ENCODE peak calls at places on chromosome 10, in ten cellular contexts. One of them, this sample, is unnamed.

GRCh38 chr10:58807631-58808024 is 295.0 kb downstream of the BICC1 start:
- DNase-seq in cardiac muscle cell: no peak
- DNase-seq in A549: no peak
- DNase-seq in mesothelial cell of epicardium: no peak
- DNase-seq in tibial artery: peak
- DNase-seq in Panc1: no peak
- DNase-seq in RWPE1: peak
- DNase-seq in GM10248: no peak
- DNase-seq in mucosa of descending colon: no peak
- DNase-seq in ovary: peak
- DNase-seq in this sample: no peak

GRCh38 chr10:100742936-100743335 is 2.4 kb upstream of the PAX2 start:
- DNase-seq in cardiac muscle cell: no peak
- DNase-seq in A549: no peak
- DNase-seq in mesothelial cell of epicardium: no peak
- DNase-seq in tibial artery: no peak
- DNase-seq in Panc1: no peak
- DNase-seq in RWPE1: no peak
- DNase-seq in GM10248: no peak
- DNase-seq in mucosa of descending colon: no peak
- DNase-seq in ovary: no peak
- DNase-seq in this sample: peak

GRCh38 chr10:14926061-14926470 is 27.8 kb downstream of the DCLRE1C start:
- DNase-seq in cardiac muscle cell: no peak
- DNase-seq in A549: no peak
- DNase-seq in mesothelial cell of epicardium: no peak
- DNase-seq in tibial artery: no peak
- DNase-seq in Panc1: no peak
- DNase-seq in RWPE1: no peak
- DNase-seq in GM10248: no peak
- DNase-seq in mucosa of descending colon: no peak
- DNase-seq in ovary: no peak
- DNase-seq in this sample: no peak

GRCh38 chr10:21705828-21706176 is 171.8 kb downstream of the MLLT10 start:
- DNase-seq in cardiac muscle cell: no peak
- DNase-seq in A549: no peak
- DNase-seq in mesothelial cell of epicardium: no peak
- DNase-seq in tibial artery: no peak
- DNase-seq in Panc1: no peak
- DNase-seq in RWPE1: no peak
- DNase-seq in GM10248: no peak
- DNase-seq in mucosa of descending colon: no peak
- DNase-seq in ovary: no peak
- DNase-seq in this sample: no peak

GRCh38 chr10:43231523-43232078 is 35.3 kb downstream of the RASGEF1A start:
- DNase-seq in cardiac muscle cell: no peak
- DNase-seq in A549: no peak
- DNase-seq in mesothelial cell of epicardium: no peak
- DNase-seq in tibial artery: peak
- DNase-seq in Panc1: no peak
- DNase-seq in RWPE1: no peak
- DNase-seq in GM10248: no peak
- DNase-seq in mucosa of descending colon: peak
- DNase-seq in ovary: peak
- DNase-seq in this sample: peak

GRCh38 chr10:11533328-11533781 is 78.1 kb downstream of the USP6NL start:
- DNase-seq in cardiac muscle cell: no peak
- DNase-seq in A549: no peak
- DNase-seq in mesothelial cell of epicardium: no peak
- DNase-seq in tibial artery: no peak
- DNase-seq in Panc1: no peak
- DNase-seq in RWPE1: no peak
- DNase-seq in GM10248: no peak
- DNase-seq in mucosa of descending colon: no peak
- DNase-seq in ovary: no peak
- DNase-seq in this sample: no peak

GRCh38 chr10:86291616-86292340 is 74.8 kb downstream of the GRID1 start:
- DNase-seq in cardiac muscle cell: peak
- DNase-seq in A549: no peak
- DNase-seq in mesothelial cell of epicardium: no peak
- DNase-seq in tibial artery: no peak
- DNase-seq in Panc1: no peak
- DNase-seq in RWPE1: no peak
- DNase-seq in GM10248: no peak
- DNase-seq in mucosa of descending colon: no peak
- DNase-seq in ovary: no peak
- DNase-seq in this sample: peak

GRCh38 chr10:58240531-58240930 is 27.2 kb downstream of the IPMK start:
- DNase-seq in cardiac muscle cell: no peak
- DNase-seq in A549: no peak
- DNase-seq in mesothelial cell of epicardium: no peak
- DNase-seq in tibial artery: no peak
- DNase-seq in Panc1: no peak
- DNase-seq in RWPE1: no peak
- DNase-seq in GM10248: no peak
- DNase-seq in mucosa of descending colon: no peak
- DNase-seq in ovary: no peak
- DNase-seq in this sample: no peak

GRCh38 chr10:114541081-114541833 is 116.8 kb downstream of the ABLIM1 start:
- DNase-seq in cardiac muscle cell: no peak
- DNase-seq in A549: no peak
- DNase-seq in mesothelial cell of epicardium: no peak
- DNase-seq in tibial artery: peak
- DNase-seq in Panc1: no peak
- DNase-seq in RWPE1: no peak
- DNase-seq in GM10248: no peak
- DNase-seq in mucosa of descending colon: peak
- DNase-seq in ovary: peak
- DNase-seq in this sample: no peak

GRCh38 chr10:71028066-71028465 is 139.7 kb upstream of the PCBD1 start:
- DNase-seq in cardiac muscle cell: no peak
- DNase-seq in A549: no peak
- DNase-seq in mesothelial cell of epicardium: no peak
- DNase-seq in tibial artery: no peak
- DNase-seq in Panc1: no peak
- DNase-seq in RWPE1: no peak
- DNase-seq in GM10248: no peak
- DNase-seq in mucosa of descending colon: no peak
- DNase-seq in ovary: no peak
- DNase-seq in this sample: no peak

GRCh38 chr10:62794306-62794705 is 10.2 kb upstream of the ADO start:
- DNase-seq in cardiac muscle cell: no peak
- DNase-seq in A549: no peak
- DNase-seq in mesothelial cell of epicardium: no peak
- DNase-seq in tibial artery: no peak
- DNase-seq in Panc1: no peak
- DNase-seq in RWPE1: no peak
- DNase-seq in GM10248: no peak
- DNase-seq in mucosa of descending colon: no peak
- DNase-seq in ovary: no peak
- DNase-seq in this sample: no peak

GRCh38 chr10:11743461-11744338 is 1.5 kb downstream of the ECHDC3 start:
- DNase-seq in cardiac muscle cell: no peak
- DNase-seq in A549: no peak
- DNase-seq in mesothelial cell of epicardium: no peak
- DNase-seq in tibial artery: no peak
- DNase-seq in Panc1: no peak
- DNase-seq in RWPE1: no peak
- DNase-seq in GM10248: no peak
- DNase-seq in mucosa of descending colon: no peak
- DNase-seq in ovary: no peak
- DNase-seq in this sample: no peak

GRCh38 chr10:19874791-19875190 is 58.6 kb downstream of the PLXDC2 start:
- DNase-seq in cardiac muscle cell: no peak
- DNase-seq in A549: no peak
- DNase-seq in mesothelial cell of epicardium: no peak
- DNase-seq in tibial artery: no peak
- DNase-seq in Panc1: no peak
- DNase-seq in RWPE1: peak
- DNase-seq in GM10248: no peak
- DNase-seq in mucosa of descending colon: no peak
- DNase-seq in ovary: no peak
- DNase-seq in this sample: no peak

GRCh38 chr10:125521721-125522680 is 161.0 kb downstream of the TEX36 start:
- DNase-seq in cardiac muscle cell: no peak
- DNase-seq in A549: peak
- DNase-seq in mesothelial cell of epicardium: no peak
- DNase-seq in tibial artery: no peak
- DNase-seq in Panc1: no peak
- DNase-seq in RWPE1: peak
- DNase-seq in GM10248: peak
- DNase-seq in mucosa of descending colon: no peak
- DNase-seq in ovary: no peak
- DNase-seq in this sample: no peak

GRCh38 chr10:12081470-12081869 is 12.7 kb downstream of the DHTKD1 start:
- DNase-seq in cardiac muscle cell: no peak
- DNase-seq in A549: no peak
- DNase-seq in mesothelial cell of epicardium: no peak
- DNase-seq in tibial artery: no peak
- DNase-seq in Panc1: no peak
- DNase-seq in RWPE1: no peak
- DNase-seq in GM10248: no peak
- DNase-seq in mucosa of descending colon: no peak
- DNase-seq in ovary: no peak
- DNase-seq in this sample: no peak

GRCh38 chr10:101767966-101768790 is 7.7 kb downstream of the FGF8 start:
- DNase-seq in cardiac muscle cell: no peak
- DNase-seq in A549: no peak
- DNase-seq in mesothelial cell of epicardium: no peak
- DNase-seq in tibial artery: no peak
- DNase-seq in Panc1: no peak
- DNase-seq in RWPE1: no peak
- DNase-seq in GM10248: peak
- DNase-seq in mucosa of descending colon: no peak
- DNase-seq in ovary: no peak
- DNase-seq in this sample: peak

GRCh38 chr10:116716381-116716780 is 26.0 kb downstream of the HSPA12A start:
- DNase-seq in cardiac muscle cell: no peak
- DNase-seq in A549: no peak
- DNase-seq in mesothelial cell of epicardium: no peak
- DNase-seq in tibial artery: no peak
- DNase-seq in Panc1: no peak
- DNase-seq in RWPE1: no peak
- DNase-seq in GM10248: no peak
- DNase-seq in mucosa of descending colon: no peak
- DNase-seq in ovary: peak
- DNase-seq in this sample: no peak

GRCh38 chr10:88759366-88760101 is at the start of gene LIPN:
- DNase-seq in cardiac muscle cell: no peak
- DNase-seq in A549: no peak
- DNase-seq in mesothelial cell of epicardium: no peak
- DNase-seq in tibial artery: peak
- DNase-seq in Panc1: no peak
- DNase-seq in RWPE1: no peak
- DNase-seq in GM10248: no peak
- DNase-seq in mucosa of descending colon: no peak
- DNase-seq in ovary: no peak
- DNase-seq in this sample: peak

GRCh38 chr10:112475565-112476233 is 28.7 kb downstream of the VTI1A start:
- DNase-seq in cardiac muscle cell: no peak
- DNase-seq in A549: no peak
- DNase-seq in mesothelial cell of epicardium: no peak
- DNase-seq in tibial artery: no peak
- DNase-seq in Panc1: no peak
- DNase-seq in RWPE1: no peak
- DNase-seq in GM10248: no peak
- DNase-seq in mucosa of descending colon: no peak
- DNase-seq in ovary: no peak
- DNase-seq in this sample: no peak

GRCh38 chr10:5252177-5253037 is 55.8 kb downstream of the AKR1C4 start:
- DNase-seq in cardiac muscle cell: no peak
- DNase-seq in A549: peak
- DNase-seq in mesothelial cell of epicardium: no peak
- DNase-seq in tibial artery: no peak
- DNase-seq in Panc1: no peak
- DNase-seq in RWPE1: no peak
- DNase-seq in GM10248: no peak
- DNase-seq in mucosa of descending colon: no peak
- DNase-seq in ovary: no peak
- DNase-seq in this sample: no peak

GRCh38 chr10:115918812-115919211 is 354.2 kb downstream of the GFRA1 start:
- DNase-seq in cardiac muscle cell: no peak
- DNase-seq in A549: no peak
- DNase-seq in mesothelial cell of epicardium: no peak
- DNase-seq in tibial artery: no peak
- DNase-seq in Panc1: no peak
- DNase-seq in RWPE1: no peak
- DNase-seq in GM10248: no peak
- DNase-seq in mucosa of descending colon: no peak
- DNase-seq in ovary: no peak
- DNase-seq in this sample: no peak

GRCh38 chr10:93859049-93859655 is 34.6 kb upstream of the SLC35G1 start:
- DNase-seq in cardiac muscle cell: no peak
- DNase-seq in A549: peak
- DNase-seq in mesothelial cell of epicardium: no peak
- DNase-seq in tibial artery: no peak
- DNase-seq in Panc1: no peak
- DNase-seq in RWPE1: peak
- DNase-seq in GM10248: no peak
- DNase-seq in mucosa of descending colon: no peak
- DNase-seq in ovary: no peak
- DNase-seq in this sample: no peak
- TF ChIP-seq CTCF in cardiac muscle cell: peak
- TF ChIP-seq CTCF in A549: peak
- TF ChIP-seq CTCF in mesothelial cell of epicardium: peak
- TF ChIP-seq CTCF in tibial artery: no peak
- TF ChIP-seq CTCF in Panc1: peak
- TF ChIP-seq CTCF in RWPE1: peak
- TF ChIP-seq CTCF in GM10248: peak
- TF ChIP-seq CTCF in mucosa of descending colon: no peak
- TF ChIP-seq CTCF in ovary: no peak
- TF ChIP-seq CTCF in this sample: peak

GRCh38 chr10:458466-458865 is 231.0 kb downstream of the DIP2C start:
- DNase-seq in cardiac muscle cell: no peak
- DNase-seq in A549: no peak
- DNase-seq in mesothelial cell of epicardium: no peak
- DNase-seq in tibial artery: no peak
- DNase-seq in Panc1: no peak
- DNase-seq in RWPE1: no peak
- DNase-seq in GM10248: no peak
- DNase-seq in mucosa of descending colon: no peak
- DNase-seq in ovary: no peak
- DNase-seq in this sample: no peak
- TF ChIP-seq CTCF in cardiac muscle cell: no peak
- TF ChIP-seq CTCF in A549: no peak
- TF ChIP-seq CTCF in mesothelial cell of epicardium: no peak
- TF ChIP-seq CTCF in tibial artery: no peak
- TF ChIP-seq CTCF in Panc1: no peak
- TF ChIP-seq CTCF in RWPE1: no peak
- TF ChIP-seq CTCF in GM10248: no peak
- TF ChIP-seq CTCF in mucosa of descending colon: no peak
- TF ChIP-seq CTCF in ovary: no peak
- TF ChIP-seq CTCF in this sample: no peak

GRCh38 chr10:6393168-6393567 is 186.9 kb downstream of the PRKCQ start:
- DNase-seq in cardiac muscle cell: no peak
- DNase-seq in A549: no peak
- DNase-seq in mesothelial cell of epicardium: no peak
- DNase-seq in tibial artery: no peak
- DNase-seq in Panc1: no peak
- DNase-seq in RWPE1: no peak
- DNase-seq in GM10248: no peak
- DNase-seq in mucosa of descending colon: no peak
- DNase-seq in ovary: no peak
- DNase-seq in this sample: no peak
- TF ChIP-seq CTCF in cardiac muscle cell: no peak
- TF ChIP-seq CTCF in A549: no peak
- TF ChIP-seq CTCF in mesothelial cell of epicardium: no peak
- TF ChIP-seq CTCF in tibial artery: no peak
- TF ChIP-seq CTCF in Panc1: no peak
- TF ChIP-seq CTCF in RWPE1: no peak
- TF ChIP-seq CTCF in GM10248: no peak
- TF ChIP-seq CTCF in mucosa of descending colon: no peak
- TF ChIP-seq CTCF in ovary: no peak
- TF ChIP-seq CTCF in this sample: no peak

GRCh38 chr10:44938938-44939337 is 20.7 kb upstream of the RASSF4 start:
- DNase-seq in cardiac muscle cell: no peak
- DNase-seq in A549: no peak
- DNase-seq in mesothelial cell of epicardium: no peak
- DNase-seq in tibial artery: no peak
- DNase-seq in Panc1: no peak
- DNase-seq in RWPE1: no peak
- DNase-seq in GM10248: no peak
- DNase-seq in mucosa of descending colon: no peak
- DNase-seq in ovary: no peak
- DNase-seq in this sample: no peak
- TF ChIP-seq CTCF in cardiac muscle cell: no peak
- TF ChIP-seq CTCF in A549: no peak
- TF ChIP-seq CTCF in mesothelial cell of epicardium: no peak
- TF ChIP-seq CTCF in tibial artery: no peak
- TF ChIP-seq CTCF in Panc1: no peak
- TF ChIP-seq CTCF in RWPE1: no peak
- TF ChIP-seq CTCF in GM10248: no peak
- TF ChIP-seq CTCF in mucosa of descending colon: no peak
- TF ChIP-seq CTCF in ovary: no peak
- TF ChIP-seq CTCF in this sample: no peak

This sample was measured in CD14-positive monocyte.